ENCODE peak calls at places on chromosomes 3 and 15, in ten cellular contexts. One of them, this sample, is unnamed.

GRCh38 chr3:64647825-64648224 is 40.0 kb downstream of the ADAMTS9 start:
- DNase-seq in AG04450: no peak
- DNase-seq in GM23338: no peak
- DNase-seq in left ventricle myocardium inferior: no peak
- DNase-seq in lung: no peak
- DNase-seq in mesendoderm: no peak
- DNase-seq in brain microvascular endothelial cell: no peak
- DNase-seq in cardiac muscle cell: no peak
- DNase-seq in neuronal stem cell: no peak
- DNase-seq in H7: no peak
- DNase-seq in this sample: no peak

GRCh38 chr3:63908081-63908736 is 4.0 kb downstream of the SCAANT1 start:
- DNase-seq in left ventricle myocardium inferior: no peak
- DNase-seq in brain microvascular endothelial cell: no peak
- DNase-seq in cardiac muscle cell: peak; percentile 53
- DNase-seq in GM23338: peak; percentile 33
- DNase-seq in AG04450: no peak
- DNase-seq in lung: no peak
- DNase-seq in neuronal stem cell: no peak
- DNase-seq in mesendoderm: peak; percentile 71
- DNase-seq in H7: peak; percentile 48
- DNase-seq in this sample: no peak

GRCh38 chr15:56040081-56041035 is 46.9 kb upstream of the NEDD4 start:
- DNase-seq in cardiac muscle cell: no peak
- DNase-seq in left ventricle myocardium inferior: peak; percentile 27
- DNase-seq in mesendoderm: peak; percentile 95
- DNase-seq in brain microvascular endothelial cell: peak; percentile 94
- DNase-seq in AG04450: peak; percentile 92
- DNase-seq in GM23338: peak; percentile 54
- DNase-seq in lung: peak; percentile 76
- DNase-seq in H7: no peak
- DNase-seq in neuronal stem cell: peak; percentile 14
- DNase-seq in this sample: no peak

GRCh38 chr3:187572431-187572830 is 97.8 kb downstream of the SST start:
- DNase-seq in left ventricle myocardium inferior: no peak
- DNase-seq in AG04450: no peak
- DNase-seq in neuronal stem cell: no peak
- DNase-seq in H7: no peak
- DNase-seq in mesendoderm: no peak
- DNase-seq in GM23338: no peak
- DNase-seq in lung: no peak
- DNase-seq in cardiac muscle cell: no peak
- DNase-seq in brain microvascular endothelial cell: no peak
- DNase-seq in this sample: no peak

GRCh38 chr3:161913786-161914389 is 417.3 kb downstream of the OTOL1 start:
- DNase-seq in brain microvascular endothelial cell: peak; percentile 73
- DNase-seq in cardiac muscle cell: no peak
- DNase-seq in left ventricle myocardium inferior: no peak
- DNase-seq in GM23338: no peak
- DNase-seq in mesendoderm: no peak
- DNase-seq in lung: no peak
- DNase-seq in H7: no peak
- DNase-seq in neuronal stem cell: no peak
- DNase-seq in AG04450: no peak
- DNase-seq in this sample: no peak

GRCh38 chr3:77524467-77524866 is 484.6 kb downstream of the ROBO2 start:
- DNase-seq in left ventricle myocardium inferior: no peak
- DNase-seq in H7: no peak
- DNase-seq in GM23338: peak; percentile 44
- DNase-seq in cardiac muscle cell: no peak
- DNase-seq in lung: no peak
- DNase-seq in neuronal stem cell: no peak
- DNase-seq in AG04450: no peak
- DNase-seq in mesendoderm: peak; percentile 30
- DNase-seq in brain microvascular endothelial cell: no peak
- DNase-seq in this sample: no peak

GRCh38 chr3:40653878-40654277 is 129.1 kb downstream of the ZNF621 start:
- DNase-seq in left ventricle myocardium inferior: no peak
- DNase-seq in brain microvascular endothelial cell: no peak
- DNase-seq in GM23338: no peak
- DNase-seq in AG04450: no peak
- DNase-seq in mesendoderm: no peak
- DNase-seq in neuronal stem cell: no peak
- DNase-seq in H7: no peak
- DNase-seq in cardiac muscle cell: no peak
- DNase-seq in lung: no peak
- DNase-seq in this sample: no peak

GRCh38 chr3:159928071-159928491 is 60.6 kb upstream of the IL12A start:
- DNase-seq in GM23338: no peak
- DNase-seq in left ventricle myocardium inferior: no peak
- DNase-seq in AG04450: no peak
- DNase-seq in neuronal stem cell: no peak
- DNase-seq in H7: no peak
- DNase-seq in cardiac muscle cell: peak; percentile 14
- DNase-seq in mesendoderm: no peak
- DNase-seq in brain microvascular endothelial cell: no peak
- DNase-seq in lung: no peak
- DNase-seq in this sample: no peak

GRCh38 chr3:19347701-19348100 is 199.4 kb downstream of the KCNH8 start:
- DNase-seq in GM23338: no peak
- DNase-seq in mesendoderm: no peak
- DNase-seq in neuronal stem cell: no peak
- DNase-seq in cardiac muscle cell: no peak
- DNase-seq in left ventricle myocardium inferior: no peak
- DNase-seq in brain microvascular endothelial cell: no peak
- DNase-seq in lung: no peak
- DNase-seq in AG04450: no peak
- DNase-seq in H7: no peak
- DNase-seq in this sample: no peak

GRCh38 chr15:85831415-85832113 is 36.8 kb upstream of the KLHL25 start:
- DNase-seq in mesendoderm: peak; percentile 73
- DNase-seq in brain microvascular endothelial cell: peak; percentile 42
- DNase-seq in left ventricle myocardium inferior: peak; percentile 58
- DNase-seq in cardiac muscle cell: peak; percentile 80
- DNase-seq in GM23338: peak; percentile 79
- DNase-seq in lung: peak; percentile 41
- DNase-seq in AG04450: no peak
- DNase-seq in neuronal stem cell: peak; percentile 49
- DNase-seq in H7: peak; percentile 79
- DNase-seq in this sample: peak; percentile 88

GRCh38 chr3:108818404-108818803 is 4.2 kb upstream of the TRAT1 start:
- DNase-seq in H7: peak; percentile 26
- DNase-seq in cardiac muscle cell: peak; percentile 54
- DNase-seq in lung: no peak
- DNase-seq in GM23338: peak; percentile 84
- DNase-seq in left ventricle myocardium inferior: no peak
- DNase-seq in mesendoderm: peak; percentile 83
- DNase-seq in AG04450: no peak
- DNase-seq in brain microvascular endothelial cell: no peak
- DNase-seq in neuronal stem cell: peak; percentile 11
- DNase-seq in this sample: peak; percentile 82

GRCh38 chr15:99435138-99435695 is 130.6 kb upstream of the MEF2A start:
- DNase-seq in cardiac muscle cell: no peak
- DNase-seq in mesendoderm: no peak
- DNase-seq in brain microvascular endothelial cell: no peak
- DNase-seq in H7: no peak
- DNase-seq in AG04450: no peak
- DNase-seq in neuronal stem cell: no peak
- DNase-seq in GM23338: no peak
- DNase-seq in lung: no peak
- DNase-seq in left ventricle myocardium inferior: no peak
- DNase-seq in this sample: peak; percentile 51

GRCh38 chr3:168034152-168034928 is 61.4 kb downstream of the GOLIM4 start:
- DNase-seq in left ventricle myocardium inferior: no peak
- DNase-seq in H7: no peak
- DNase-seq in cardiac muscle cell: peak; percentile 51
- DNase-seq in AG04450: peak; percentile 2
- DNase-seq in lung: no peak
- DNase-seq in brain microvascular endothelial cell: peak; percentile 67
- DNase-seq in neuronal stem cell: no peak
- DNase-seq in GM23338: no peak
- DNase-seq in mesendoderm: no peak
- DNase-seq in this sample: no peak

GRCh38 chr15:44836094-44836493 is 99.8 kb downstream of the TRIM69 start:
- DNase-seq in GM23338: no peak
- DNase-seq in brain microvascular endothelial cell: no peak
- DNase-seq in lung: no peak
- DNase-seq in left ventricle myocardium inferior: no peak
- DNase-seq in mesendoderm: no peak
- DNase-seq in cardiac muscle cell: no peak
- DNase-seq in neuronal stem cell: no peak
- DNase-seq in H7: no peak
- DNase-seq in AG04450: no peak
- DNase-seq in this sample: no peak

GRCh38 chr15:39852237-39852636 is 67.8 kb downstream of the GPR176 start:
- DNase-seq in mesendoderm: no peak
- DNase-seq in cardiac muscle cell: no peak
- DNase-seq in neuronal stem cell: no peak
- DNase-seq in H7: no peak
- DNase-seq in brain microvascular endothelial cell: peak; percentile 43
- DNase-seq in left ventricle myocardium inferior: no peak
- DNase-seq in GM23338: no peak
- DNase-seq in AG04450: peak; percentile 52
- DNase-seq in lung: peak; percentile 31
- DNase-seq in this sample: no peak

GRCh38 chr3:13077431-13078157 is 4.4 kb upstream of the IQSEC1 start:
- DNase-seq in neuronal stem cell: no peak
- DNase-seq in cardiac muscle cell: no peak
- DNase-seq in GM23338: no peak
- DNase-seq in mesendoderm: no peak
- DNase-seq in H7: no peak
- DNase-seq in brain microvascular endothelial cell: no peak
- DNase-seq in AG04450: no peak
- DNase-seq in lung: no peak
- DNase-seq in left ventricle myocardium inferior: peak; percentile 78
- DNase-seq in this sample: no peak

GRCh38 chr15:55856506-55856905 is 113.6 kb upstream of the PRTG start:
- DNase-seq in left ventricle myocardium inferior: no peak
- DNase-seq in brain microvascular endothelial cell: no peak
- DNase-seq in GM23338: no peak
- DNase-seq in lung: no peak
- DNase-seq in mesendoderm: no peak
- DNase-seq in H7: no peak
- DNase-seq in cardiac muscle cell: no peak
- DNase-seq in neuronal stem cell: no peak
- DNase-seq in AG04450: no peak
- DNase-seq in this sample: no peak

DNA sequence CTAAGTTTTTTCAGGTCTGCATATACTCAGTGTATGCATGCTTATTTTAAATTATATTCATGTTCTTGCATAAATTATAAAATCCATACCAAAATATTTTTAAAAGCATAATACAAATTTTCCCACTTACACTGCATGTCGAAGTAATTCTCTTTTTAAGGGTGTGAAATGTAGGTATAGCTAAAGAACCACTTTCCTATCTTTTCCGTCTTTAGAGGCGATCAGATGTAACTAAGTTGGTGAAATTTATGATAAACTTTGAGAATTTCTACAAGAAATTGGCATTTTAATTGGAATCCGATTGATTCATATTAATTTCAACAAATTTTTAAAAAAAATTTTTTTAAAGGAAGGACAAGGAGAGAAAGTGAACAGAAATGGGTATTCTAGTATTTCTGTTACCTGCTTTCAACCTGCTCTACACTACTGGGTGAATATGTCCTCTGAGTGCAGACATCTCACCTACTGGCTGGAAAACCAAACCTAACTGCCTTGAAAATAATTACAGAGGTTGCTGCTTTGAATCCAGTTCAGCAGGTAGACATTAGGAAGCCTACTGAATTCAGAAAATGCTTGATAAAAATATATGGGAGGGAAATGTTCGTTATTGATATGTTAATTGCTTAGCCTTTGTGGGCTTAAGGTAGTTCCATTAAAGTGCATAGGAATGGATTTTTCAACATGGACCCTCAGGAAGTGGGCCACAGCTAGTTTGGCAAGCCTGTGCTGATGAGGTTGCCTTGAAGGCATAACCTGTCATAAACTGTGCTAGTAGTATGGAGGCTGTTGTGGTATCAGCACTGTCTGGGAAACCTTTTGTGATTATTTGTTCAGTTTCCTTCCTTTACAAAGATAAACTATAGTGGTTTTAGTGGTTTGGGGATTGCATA is 5.1 kb downstream of the TRIM71 start:
- DNase-seq in neuronal stem cell: no peak
- DNase-seq in brain microvascular endothelial cell: no peak
- DNase-seq in AG04450: no peak
- DNase-seq in cardiac muscle cell: no peak
- DNase-seq in left ventricle myocardium inferior: no peak
- DNase-seq in H7: peak; percentile 53
- DNase-seq in mesendoderm: no peak
- DNase-seq in lung: no peak
- DNase-seq in GM23338: peak; percentile 44
- DNase-seq in this sample: no peak
- H3K27me3 ChIP-seq in neuronal stem cell: no peaks in the 10 kb centered on the region
- H3K27me3 ChIP-seq in brain microvascular endothelial cell: peaks cover 52% of the 10 kb centered on the region
- H3K27me3 ChIP-seq in AG04450: peaks cover 53% of the 10 kb centered on the region
- H3K27me3 ChIP-seq in cardiac muscle cell: no peaks in the 10 kb centered on the region
- H3K27me3 ChIP-seq in left ventricle myocardium inferior: peaks cover 84% of the 10 kb centered on the region
- H3K27me3 ChIP-seq in H7: no peaks in the 10 kb centered on the region
- H3K27me3 ChIP-seq in mesendoderm: no peaks in the 10 kb centered on the region
- H3K27me3 ChIP-seq in lung: peaks cover 7% of the 10 kb centered on the region
- H3K27me3 ChIP-seq in GM23338: no peaks in the 10 kb centered on the region
- H3K27me3 ChIP-seq in this sample: no peaks in the 10 kb centered on the region

GRCh38 chr3:4766263-4766662 is 213.0 kb upstream of the BHLHE40 start:
- DNase-seq in neuronal stem cell: no peak
- DNase-seq in GM23338: no peak
- DNase-seq in lung: no peak
- DNase-seq in H7: no peak
- DNase-seq in brain microvascular endothelial cell: no peak
- DNase-seq in mesendoderm: no peak
- DNase-seq in AG04450: no peak
- DNase-seq in cardiac muscle cell: no peak
- DNase-seq in left ventricle myocardium inferior: no peak
- DNase-seq in this sample: no peak
- H3K27me3 ChIP-seq in neuronal stem cell: no peaks in the 10 kb centered on the region
- H3K27me3 ChIP-seq in GM23338: no peaks in the 10 kb centered on the region
- H3K27me3 ChIP-seq in lung: no peaks in the 10 kb centered on the region
- H3K27me3 ChIP-seq in H7: no peaks in the 10 kb centered on the region
- H3K27me3 ChIP-seq in brain microvascular endothelial cell: no peaks in the 10 kb centered on the region
- H3K27me3 ChIP-seq in mesendoderm: no peaks in the 10 kb centered on the region
- H3K27me3 ChIP-seq in AG04450: peaks cover 6% of the 10 kb centered on the region
- H3K27me3 ChIP-seq in cardiac muscle cell: no peaks in the 10 kb centered on the region
- H3K27me3 ChIP-seq in left ventricle myocardium inferior: no peaks in the 10 kb centered on the region
- H3K27me3 ChIP-seq in this sample: no peaks in the 10 kb centered on the region

GRCh38 chr3:174439621-174440349 is 419.3 kb upstream of the NAALADL2 start:
- DNase-seq in AG04450: peak; percentile 98
- DNase-seq in lung: peak; percentile 50
- DNase-seq in neuronal stem cell: no peak
- DNase-seq in left ventricle myocardium inferior: no peak
- DNase-seq in mesendoderm: peak; percentile 13
- DNase-seq in brain microvascular endothelial cell: peak; percentile 88
- DNase-seq in GM23338: peak; percentile 25
- DNase-seq in cardiac muscle cell: no peak
- DNase-seq in H7: no peak
- DNase-seq in this sample: peak; percentile 46
- H3K27me3 ChIP-seq in AG04450: no peaks in the 10 kb centered on the region
- H3K27me3 ChIP-seq in lung: no peaks in the 10 kb centered on the region
- H3K27me3 ChIP-seq in neuronal stem cell: no peaks in the 10 kb centered on the region
- H3K27me3 ChIP-seq in left ventricle myocardium inferior: peaks cover 4% of the 10 kb centered on the region
- H3K27me3 ChIP-seq in mesendoderm: no peaks in the 10 kb centered on the region
- H3K27me3 ChIP-seq in brain microvascular endothelial cell: no peaks in the 10 kb centered on the region
- H3K27me3 ChIP-seq in GM23338: no peaks in the 10 kb centered on the region
- H3K27me3 ChIP-seq in cardiac muscle cell: no peaks in the 10 kb centered on the region
- H3K27me3 ChIP-seq in H7: no peaks in the 10 kb centered on the region
- H3K27me3 ChIP-seq in this sample: peaks cover 26% of the 10 kb centered on the region

GRCh38 chr15:88613074-88613944 is 7.8 kb upstream of the AEN start:
- DNase-seq in mesendoderm: peak; percentile 98
- DNase-seq in cardiac muscle cell: peak; percentile 19
- DNase-seq in AG04450: no peak
- DNase-seq in left ventricle myocardium inferior: no peak
- DNase-seq in GM23338: peak; percentile 90
- DNase-seq in H7: peak; percentile 62
- DNase-seq in lung: no peak
- DNase-seq in neuronal stem cell: no peak
- DNase-seq in brain microvascular endothelial cell: no peak
- DNase-seq in this sample: peak; percentile 96
- H3K27me3 ChIP-seq in mesendoderm: no peaks in the 10 kb centered on the region
- H3K27me3 ChIP-seq in cardiac muscle cell: peaks cover 19% of the 10 kb centered on the region
- H3K27me3 ChIP-seq in AG04450: peaks cover 10% of the 10 kb centered on the region
- H3K27me3 ChIP-seq in left ventricle myocardium inferior: peaks cover 13% of the 10 kb centered on the region
- H3K27me3 ChIP-seq in GM23338: peaks cover 17% of the 10 kb centered on the region
- H3K27me3 ChIP-seq in H7: no peaks in the 10 kb centered on the region
- H3K27me3 ChIP-seq in lung: no peaks in the 10 kb centered on the region
- H3K27me3 ChIP-seq in neuronal stem cell: no peaks in the 10 kb centered on the region
- H3K27me3 ChIP-seq in brain microvascular endothelial cell: peaks cover 2% of the 10 kb centered on the region
- H3K27me3 ChIP-seq in this sample: no peaks in the 10 kb centered on the region